ENCODE peak calls at places on chromosomes 1 and 21, in four cellular contexts. One of them, this sample, is unnamed.

GRCh38 chr1:199279872-199280649 is 641.2 kb downstream of the PTPRC start:
- DNase-seq in GM12878: no peak
- DNase-seq in SK-N-SH: no peak
- DNase-seq in K562: no peak
- DNase-seq in this sample: no peak

GRCh38 chr1:36352141-36352909 is 28.9 kb upstream of the EVA1B start:
- DNase-seq in GM12878: no peak
- DNase-seq in K562: no peak
- DNase-seq in SK-N-SH: no peak
- DNase-seq in this sample: no peak

GRCh38 chr1:226100436-226101347 is 38.2 kb downstream of the H3-3A start:
- DNase-seq in K562: peak
- DNase-seq in SK-N-SH: peak
- DNase-seq in GM12878: no peak
- DNase-seq in this sample: peak

GRCh38 chr1:85297855-85298629 is 21.6 kb upstream of the BCL10 start:
- DNase-seq in SK-N-SH: no peak
- DNase-seq in GM12878: peak
- DNase-seq in K562: no peak
- DNase-seq in this sample: peak

GRCh38 chr1:215405211-215405610 is 161.9 kb upstream of the KCTD3 start:
- DNase-seq in SK-N-SH: no peak
- DNase-seq in GM12878: no peak
- DNase-seq in K562: no peak
- DNase-seq in this sample: no peak

GRCh38 chr1:108051625-108052382 is 86.8 kb upstream of the VAV3 start:
- DNase-seq in GM12878: no peak
- DNase-seq in K562: no peak
- DNase-seq in SK-N-SH: no peak
- DNase-seq in this sample: no peak

GRCh38 chr1:246508897-246509688 is 2.0 kb upstream of the SMYD3 start:
- DNase-seq in SK-N-SH: no peak
- DNase-seq in K562: no peak
- DNase-seq in GM12878: no peak
- DNase-seq in this sample: peak

GRCh38 chr1:172977296-172978027 is 73.3 kb downstream of the TNFSF18 start:
- DNase-seq in SK-N-SH: no peak
- DNase-seq in K562: no peak
- DNase-seq in GM12878: no peak
- DNase-seq in this sample: no peak

GRCh38 chr1:198892065-198892464 is 253.2 kb downstream of the PTPRC start:
- DNase-seq in SK-N-SH: peak
- DNase-seq in GM12878: no peak
- DNase-seq in K562: no peak
- DNase-seq in this sample: no peak

GRCh38 chr21:33390479-33390878 is 12.7 kb upstream of the IFNGR2 start:
- DNase-seq in SK-N-SH: no peak
- DNase-seq in K562: no peak
- DNase-seq in GM12878: no peak
- DNase-seq in this sample: no peak

GRCh38 chr1:29827801-29828525 is 591.6 kb downstream of the PTPRU start:
- DNase-seq in SK-N-SH: no peak
- DNase-seq in K562: no peak
- DNase-seq in GM12878: no peak
- DNase-seq in this sample: no peak

GRCh38 chr1:34693081-34693480 is 61.8 kb upstream of the GJB5 start:
- DNase-seq in SK-N-SH: no peak
- DNase-seq in K562: no peak
- DNase-seq in GM12878: no peak
- DNase-seq in this sample: no peak

GRCh38 chr1:56335394-56335793 is 244.0 kb downstream of the PLPP3 start:
- DNase-seq in K562: no peak
- DNase-seq in SK-N-SH: no peak
- DNase-seq in GM12878: no peak
- DNase-seq in this sample: no peak

GRCh38 chr1:113542221-113542701 is 151.9 kb downstream of the MAGI3 start:
- DNase-seq in SK-N-SH: no peak
- DNase-seq in GM12878: no peak
- DNase-seq in K562: no peak
- DNase-seq in this sample: no peak

GRCh38 chr1:186482661-186483255 is 21.8 kb upstream of the PDC start:
- DNase-seq in GM12878: peak
- DNase-seq in K562: peak
- DNase-seq in SK-N-SH: peak
- DNase-seq in this sample: peak

GRCh38 chr1:85047472-85048295 is 616 bp downstream of the MCOLN3 start:
- DNase-seq in K562: no peak
- DNase-seq in SK-N-SH: peak
- DNase-seq in GM12878: no peak
- DNase-seq in this sample: peak

GRCh38 chr1:8712413-8713229 is 104.8 kb downstream of the RERE start:
- DNase-seq in SK-N-SH: no peak
- DNase-seq in K562: no peak
- DNase-seq in GM12878: no peak
- DNase-seq in this sample: peak

DNA sequence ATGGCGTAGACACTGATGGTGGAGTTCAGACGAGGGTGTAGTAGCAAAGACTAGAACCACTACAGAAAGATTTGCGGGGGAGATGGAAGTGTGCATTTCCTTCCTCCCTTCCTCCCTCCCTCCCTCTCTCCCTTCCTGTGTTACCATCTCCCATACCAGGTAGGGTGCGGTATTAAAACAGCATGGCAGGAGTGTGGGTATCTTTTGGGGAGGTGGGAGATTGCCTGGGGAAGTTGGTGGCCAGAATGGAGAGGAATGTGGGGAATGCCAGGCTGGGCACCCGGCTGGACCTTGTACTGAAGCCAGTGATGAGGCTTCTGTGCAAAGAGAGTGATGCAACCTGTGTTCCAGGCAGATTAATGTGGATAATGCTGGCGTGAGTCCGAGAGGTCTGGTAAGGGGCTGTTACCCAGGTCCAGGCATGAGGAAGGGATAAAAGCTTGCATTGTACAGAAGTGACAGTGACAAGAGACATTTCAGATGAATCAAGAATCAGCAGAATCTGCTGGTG is 30.3 kb upstream of the PPP2R5A start:
- DNase-seq in SK-N-SH: peak
- DNase-seq in GM12878: no peak
- DNase-seq in K562: no peak
- DNase-seq in this sample: peak
- TF ChIP-seq REST in SK-N-SH: no peak
- TF ChIP-seq REST in GM12878: no peak
- TF ChIP-seq REST in K562: no peak
- TF ChIP-seq REST in this sample: no peak

GRCh38 chr1:207803678-207804077 is 51.8 kb downstream of the CD46 start:
- DNase-seq in K562: no peak
- DNase-seq in SK-N-SH: no peak
- DNase-seq in GM12878: no peak
- DNase-seq in this sample: no peak

GRCh38 chr1:207804746-207805468 is 53.1 kb downstream of the CD46 start:
- DNase-seq in SK-N-SH: no peak
- DNase-seq in K562: no peak
- DNase-seq in GM12878: no peak
- DNase-seq in this sample: no peak

GRCh38 chr1:207807395-207808321 is 55.8 kb downstream of the CD46 start:
- DNase-seq in GM12878: no peak
- DNase-seq in SK-N-SH: no peak
- DNase-seq in K562: peak
- DNase-seq in this sample: no peak

GRCh38 chr1:207806531-207807394 is 54.9 kb downstream of the CD46 start:
- DNase-seq in SK-N-SH: no peak
- DNase-seq in K562: no peak
- DNase-seq in GM12878: no peak
- DNase-seq in this sample: no peak

GRCh38 chr1:207805841-207806421 is 54.1 kb downstream of the CD46 start:
- DNase-seq in K562: peak
- DNase-seq in SK-N-SH: no peak
- DNase-seq in GM12878: no peak
- DNase-seq in this sample: peak
- TF ChIP-seq SMC3 in K562: no peak
- TF ChIP-seq SMC3 in SK-N-SH: no peak
- TF ChIP-seq SMC3 in GM12878: no peak
- TF ChIP-seq SMC3 in this sample: no peak

GRCh38 chr1:223039990-223040389 is 103.1 kb downstream of the TLR5 start:
- DNase-seq in SK-N-SH: no peak
- DNase-seq in GM12878: no peak
- DNase-seq in K562: no peak
- DNase-seq in this sample: no peak
- TF ChIP-seq REST in SK-N-SH: no peak
- TF ChIP-seq REST in GM12878: no peak
- TF ChIP-seq REST in K562: no peak
- TF ChIP-seq REST in this sample: no peak

GRCh38 chr1:1320666-1321448 is 3.6 kb downstream of the INTS11 start:
- DNase-seq in SK-N-SH: no peak
- DNase-seq in GM12878: no peak
- DNase-seq in K562: no peak
- DNase-seq in this sample: no peak

GRCh38 chr1:1318777-1319645 is 5.4 kb downstream of the INTS11 start:
- DNase-seq in SK-N-SH: no peak
- DNase-seq in GM12878: no peak
- DNase-seq in K562: no peak
- DNase-seq in this sample: no peak

GRCh38 chr1:1319646-1319941 is 4.9 kb downstream of the INTS11 start:
- DNase-seq in GM12878: no peak
- DNase-seq in SK-N-SH: no peak
- DNase-seq in K562: no peak
- DNase-seq in this sample: no peak

GRCh38 chr1:1317420-1317819 is 7.0 kb downstream of the INTS11 start:
- DNase-seq in GM12878: no peak
- DNase-seq in K562: no peak
- DNase-seq in SK-N-SH: no peak
- DNase-seq in this sample: no peak

DNA sequence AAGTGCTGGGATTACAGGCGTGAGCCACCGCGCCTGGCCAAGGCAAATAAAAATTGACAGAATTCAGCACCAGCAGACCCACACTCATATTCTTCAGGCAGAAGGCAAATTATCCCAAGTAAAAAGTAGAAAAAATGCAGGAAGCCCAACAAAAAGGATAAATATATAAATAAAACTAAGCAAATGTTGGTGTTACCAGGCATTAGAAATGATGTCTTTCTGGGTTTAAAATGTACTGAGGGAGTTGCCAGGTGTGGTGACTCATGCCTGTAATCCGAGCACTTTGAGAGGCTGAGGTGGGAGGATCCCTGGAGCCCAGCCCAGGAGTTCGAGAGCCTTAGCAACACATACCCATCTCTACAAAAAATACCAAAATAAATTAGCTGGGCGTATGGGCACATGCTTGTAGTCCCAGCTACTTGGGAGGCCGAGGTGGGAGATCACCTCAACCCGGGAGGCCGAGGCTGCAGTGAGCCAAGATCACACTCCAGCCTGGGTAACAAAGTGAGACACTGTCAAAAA is 6.3 kb downstream of the INTS11 start:
- DNase-seq in SK-N-SH: no peak
- DNase-seq in K562: peak
- DNase-seq in GM12878: no peak
- DNase-seq in this sample: peak
- TF ChIP-seq SMC3 in SK-N-SH: no peak
- TF ChIP-seq SMC3 in K562: no peak
- TF ChIP-seq SMC3 in GM12878: no peak
- TF ChIP-seq SMC3 in this sample: no peak

GRCh38 chr1:203495845-203496244 is 1.9 kb downstream of the OPTC start:
- DNase-seq in GM12878: no peak
- DNase-seq in SK-N-SH: no peak
- DNase-seq in K562: no peak
- DNase-seq in this sample: no peak
- TF ChIP-seq REST in GM12878: no peak
- TF ChIP-seq REST in SK-N-SH: peak
- TF ChIP-seq REST in K562: no peak
- TF ChIP-seq REST in this sample: no peak

GRCh38 chr1:61348025-61348665 is 265.8 kb downstream of the NFIA start:
- DNase-seq in K562: no peak
- DNase-seq in GM12878: no peak
- DNase-seq in SK-N-SH: no peak
- DNase-seq in this sample: no peak

GRCh38 chr1:61341426-61341825 is 259.1 kb downstream of the NFIA start:
- DNase-seq in K562: no peak
- DNase-seq in GM12878: no peak
- DNase-seq in SK-N-SH: no peak
- DNase-seq in this sample: no peak

GRCh38 chr1:61338899-61339298 is 256.5 kb downstream of the NFIA start:
- DNase-seq in K562: no peak
- DNase-seq in GM12878: no peak
- DNase-seq in SK-N-SH: no peak
- DNase-seq in this sample: no peak

GRCh38 chr1:61343623-61344257 is 261.4 kb downstream of the NFIA start:
- DNase-seq in K562: no peak
- DNase-seq in GM12878: no peak
- DNase-seq in SK-N-SH: no peak
- DNase-seq in this sample: no peak

GRCh38 chr1:61344711-61345110 is 262.4 kb downstream of the NFIA start:
- DNase-seq in SK-N-SH: no peak
- DNase-seq in K562: no peak
- DNase-seq in GM12878: no peak
- DNase-seq in this sample: no peak
- TF ChIP-seq SMC3 in SK-N-SH: no peak
- TF ChIP-seq SMC3 in K562: no peak
- TF ChIP-seq SMC3 in GM12878: no peak
- TF ChIP-seq SMC3 in this sample: no peak